ENCODE peak calls at places on chromosomes 5 and 9, in ten cellular contexts. R is suprapubic skin; C is adipocyte; L is CD8-positive, alpha-beta memory T cell; V is adrenal gland; T is heart left ventricle; N is aorta; Q is cardiac muscle cell; O is endodermal cell; S is effector memory CD4-positive, alpha-beta T cell. I is an unnamed sample.

GRCh38 chr5:62043289-62044274 is 262.4 kb upstream of the KIF2A start:
- DNase-seq in S (no peak), L (no peak), R (no peak), V (no peak), C (no peak), T (no peak), O (peak; percentile 89), N (no peak), Q (no peak), I (no peak)

GRCh38 chr9:37035472-37036236 is 1.6 kb upstream of the PAX5 start:
- DNase-seq in S (no peak), L (no peak), R (no peak), O (peak; percentile 79), Q (no peak), V (no peak), C (no peak), N (no peak), T (no peak), I (no peak)

GRCh38 chr5:36090033-36090432 is 23.4 kb upstream of the UGT3A2 start:
- DNase-seq in L (no peak), Q (peak; percentile 17), C (peak; percentile 10), S (no peak), O (peak; percentile 87), N (no peak), V (no peak), R (no peak), T (no peak), I (peak; percentile 13)

GRCh38 chr5:169831331-169831730 is 149.0 kb downstream of the INSYN2B start:
- DNase-seq in L (no peak), S (no peak), Q (no peak), V (no peak), C (no peak), O (peak; percentile 8), R (no peak), T (no peak), N (no peak), I (no peak)

GRCh38 chr9:137650259-137650658 is 31.5 kb downstream of the EHMT1 start:
- DNase-seq in R (no peak), O (no peak), L (no peak), S (no peak), T (no peak), N (no peak), Q (no peak), V (no peak), C (no peak), I (no peak)

GRCh38 chr9:91346644-91347043 is 15.1 kb downstream of the AUH start:
- DNase-seq in C (peak; percentile 19), R (no peak), O (no peak), N (no peak), T (no peak), S (no peak), V (no peak), L (no peak), Q (no peak), I (no peak)

GRCh38 chr5:75534734-75535133 is 23.0 kb downstream of the POLK start:
- DNase-seq in R (no peak), Q (no peak), S (no peak), T (no peak), L (no peak), V (no peak), C (no peak), N (no peak), O (no peak), I (no peak)

GRCh38 chr5:139877129-139877597 is 81.6 kb downstream of the PSD2 start:
- DNase-seq in R (no peak), N (no peak), O (no peak), S (no peak), V (no peak), L (no peak), Q (no peak), T (no peak), C (no peak), I (no peak)

GRCh38 chr9:91378695-91379127 is 17.0 kb upstream of the AUH start:
- DNase-seq in S (no peak), V (no peak), T (no peak), C (peak; percentile 64), N (no peak), L (no peak), O (no peak), Q (no peak), R (no peak), I (no peak)

GRCh38 chr5:160427607-160428006 is 6.0 kb downstream of the PTTG1 start:
- DNase-seq in R (no peak), S (no peak), N (no peak), T (no peak), O (no peak), L (no peak), Q (no peak), C (no peak), V (no peak), I (no peak)

GRCh38 chr9:33416996-33417395 is 14.6 kb upstream of the AQP7 start:
- DNase-seq in V (no peak), L (peak; percentile 36), R (no peak), N (no peak), C (no peak), T (no peak), O (no peak), S (peak; percentile 10), Q (no peak), I (no peak)

DNA sequence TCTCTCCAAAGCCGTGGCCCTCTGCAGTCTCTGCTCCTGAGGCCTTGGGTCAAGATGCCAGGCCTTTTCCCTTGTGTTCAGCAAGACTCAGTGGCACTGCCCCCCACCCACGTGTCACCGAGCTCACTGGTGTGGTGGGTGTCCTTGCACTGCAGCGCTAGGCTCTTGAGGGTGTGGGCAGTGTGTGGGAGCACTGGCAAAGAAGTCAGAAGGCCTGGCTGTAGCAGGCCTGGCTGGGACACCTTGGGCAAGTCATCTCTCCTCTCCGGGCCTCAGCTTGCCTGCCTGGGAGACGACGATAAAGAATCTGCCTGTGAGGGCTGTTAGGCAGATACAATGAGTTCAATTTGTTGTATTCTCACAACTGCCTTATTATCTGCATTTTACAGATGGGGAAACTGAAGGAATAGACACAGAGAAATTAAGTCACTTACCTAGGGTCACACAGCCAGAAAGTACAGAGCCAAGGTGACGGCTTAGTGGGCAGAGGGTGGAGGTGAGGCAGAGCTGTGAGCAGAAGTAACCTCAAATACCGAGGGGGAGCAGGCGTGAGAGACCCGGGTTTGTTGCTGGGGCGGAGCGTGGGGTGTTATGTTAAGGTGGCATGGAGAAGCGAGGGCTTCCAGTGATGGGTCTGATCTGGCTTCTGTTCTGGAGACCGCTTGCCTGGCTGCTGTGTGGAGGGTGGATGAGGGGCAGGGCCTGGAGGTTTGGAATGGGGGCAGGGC is 1.3 kb downstream of the TSPAN17 start:
- DNase-seq in S (no peak), V (no peak), C (no peak), T (no peak), N (no peak), L (peak; percentile 59), O (no peak), Q (no peak), R (no peak), I (no peak)
- H3K4me3 ChIP-seq in S (peak overlapping the region; percentile 62), V (peak overlapping the region; percentile 59), C (peak overlapping the region; percentile 92), T (no peak overlapping the region), N (no peak overlapping the region), L (peak overlapping the region; percentile 83), O (peak overlapping the region; percentile 85), Q (peak overlapping the region; percentile 57), R (peak overlapping the region; percentile 73), I (peak overlapping the region; percentile 69)

GRCh38 chr5:95920822-95921221 is 40.8 kb downstream of the ELL2 start:
- DNase-seq in V (no peak), C (no peak), T (no peak), N (no peak), L (no peak), Q (no peak), S (no peak), R (no peak), O (no peak), I (no peak)

GRCh38 chr5:95922798-95923197 is 38.9 kb downstream of the ELL2 start:
- DNase-seq in R (no peak), V (no peak), Q (no peak), N (no peak), C (no peak), O (no peak), L (no peak), S (no peak), T (no peak), I (no peak)

GRCh38 chr5:95923918-95924559 is 37.6 kb downstream of the ELL2 start:
- DNase-seq in T (no peak), Q (no peak), N (no peak), L (no peak), V (no peak), O (no peak), C (no peak), S (no peak), R (no peak), I (no peak)

GRCh38 chr5:95919658-95920057 is 42.0 kb downstream of the ELL2 start:
- DNase-seq in T (no peak), L (no peak), N (no peak), S (no peak), R (no peak), V (no peak), O (no peak), C (no peak), Q (no peak), I (no peak)

DNA sequence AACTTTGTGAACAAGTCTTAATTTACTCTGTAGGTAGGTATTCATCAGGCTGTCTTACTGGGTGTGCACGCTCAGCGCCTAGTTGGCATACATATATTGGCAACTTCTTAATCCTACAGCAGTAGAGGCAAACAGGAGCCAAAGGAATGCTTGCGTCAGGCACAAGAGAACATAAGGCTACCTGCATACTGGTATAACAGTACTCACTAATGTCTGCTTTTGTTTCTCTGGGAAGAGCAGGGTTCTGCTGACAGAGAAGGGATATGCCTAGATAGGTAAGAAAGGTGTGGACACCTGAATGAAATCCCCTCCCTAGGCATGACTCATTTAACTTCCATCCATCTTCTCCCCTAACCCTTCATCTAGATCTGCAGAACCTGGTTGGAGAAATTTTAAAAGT is 40.1 kb downstream of the ELL2 start:
- DNase-seq in N (no peak), V (no peak), R (no peak), O (no peak), Q (no peak), S (no peak), L (no peak), C (no peak), T (no peak), I (no peak)
- H3K9me3 ChIP-seq in N (no peaks in the 10 kb centered on the region), V (no peaks in the 10 kb centered on the region), R (no peaks in the 10 kb centered on the region), O (no peaks in the 10 kb centered on the region), Q (no peaks in the 10 kb centered on the region), S (no peaks in the 10 kb centered on the region), L (no peaks in the 10 kb centered on the region), C (no peaks in the 10 kb centered on the region), T (no peaks in the 10 kb centered on the region), I (no peaks in the 10 kb centered on the region)

DNA sequence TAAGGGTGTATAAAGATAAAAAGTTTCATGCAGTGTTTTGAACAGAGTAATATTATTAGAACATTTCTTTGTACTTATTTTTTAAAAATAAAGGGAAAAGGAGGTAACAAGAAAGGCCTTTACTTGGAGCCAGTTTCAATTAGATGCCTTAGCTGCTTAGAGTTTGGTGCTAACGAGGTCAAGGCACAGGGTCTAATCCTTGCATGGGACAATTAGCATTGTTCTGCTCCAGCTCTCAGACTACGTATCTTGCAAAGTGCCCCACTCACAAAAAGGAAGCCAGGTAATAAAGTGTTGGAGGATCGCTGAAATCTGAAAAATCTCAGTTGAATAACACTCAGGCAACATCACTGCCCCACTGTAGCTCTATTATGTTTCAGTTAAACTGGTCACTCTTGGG is 2011.3 kb downstream of the EFNA5 start:
- DNase-seq in R (no peak), L (no peak), Q (no peak), T (no peak), N (no peak), O (no peak), C (no peak), S (no peak), V (no peak), I (no peak)
- H3K36me3 ChIP-seq in R (no peaks in the 10 kb centered on the region), L (no peaks in the 10 kb centered on the region), Q (no peaks in the 10 kb centered on the region), T (no peaks in the 10 kb centered on the region), N (no peaks in the 10 kb centered on the region), O (no peaks in the 10 kb centered on the region), C (no peaks in the 10 kb centered on the region), S (no peaks in the 10 kb centered on the region), V (no peaks in the 10 kb centered on the region), I (no peaks in the 10 kb centered on the region)

GRCh38 chr9:34636791-34637355 is 714 bp downstream of the SIGMAR1 start:
- DNase-seq in C (no peak), L (no peak), V (no peak), T (no peak), N (peak; percentile 87), O (no peak), Q (no peak), R (no peak), S (no peak), I (no peak)
- H3K4me3 ChIP-seq in C (peak overlapping the region; percentile 90), L (peak overlapping the region; percentile 90), V (peak overlapping the region; percentile 88), T (peak overlapping the region; percentile 39), N (peak overlapping the region; percentile 19), O (peak overlapping the region; percentile 84), Q (peak overlapping the region; percentile 43), R (peak overlapping the region; percentile 70), S (peak overlapping the region; percentile 71), I (peak overlapping the region; percentile 76)

I was measured in MG63.